ENCODE peak calls at places on chromosomes 3 and 15, in six cellular contexts. D, E, I, M, J and T are unnamed samples.

GRCh38 chr3:42084593-42084992 is 6.6 kb upstream of the TRAK1 start:
- DNase-seq in D (no peak), E (no peak), I (no peak), M (no peak), J (no peak), T (no peak)

GRCh38 chr3:149179225-149179624 is 42.4 kb downstream of the CP start:
- DNase-seq in D (peak; percentile 79), E (no peak), I (no peak), M (no peak), J (no peak), T (no peak)

GRCh38 chr3:71579934-71580318 is 3.6 kb downstream of the FOXP1 start:
- DNase-seq in D (peak; percentile 73), E (peak; percentile 59), I (peak; percentile 15), M (no peak), J (no peak), T (peak; percentile 34)

GRCh38 chr3:13116426-13116825 is 43.2 kb upstream of the IQSEC1 start:
- DNase-seq in D (no peak), E (no peak), I (no peak), M (no peak), J (no peak), T (no peak)

GRCh38 chr3:124207077-124207476 is 215.2 kb upstream of the ROPN1 start:
- DNase-seq in D (no peak), E (no peak), I (no peak), M (no peak), J (no peak), T (no peak)

GRCh38 chr3:122890077-122890484 is 95.2 kb downstream of the SLC49A4 start:
- DNase-seq in D (peak; percentile 58), E (no peak), I (peak; percentile 56), M (no peak), J (peak; percentile 80), T (no peak)

GRCh38 chr15:40291088-40291574 is 8.3 kb upstream of the ANKRD63 start:
- DNase-seq in D (peak; percentile 47), E (peak; percentile 71), I (no peak), M (no peak), J (peak; percentile 64), T (no peak)

GRCh38 chr3:142997330-142997729 is 4.0 kb upstream of the U2SURP start:
- DNase-seq in D (peak; percentile 27), E (no peak), I (no peak), M (no peak), J (no peak), T (no peak)

GRCh38 chr3:4065080-4065479 is 238.1 kb upstream of the SETMAR start:
- DNase-seq in D (no peak), E (no peak), I (no peak), M (no peak), J (no peak), T (no peak)

GRCh38 chr3:150960708-150961684 is 11.5 kb downstream of the CLRN1 start:
- DNase-seq in D (peak; percentile 48), E (no peak), I (no peak), M (no peak), J (no peak), T (no peak)

GRCh38 chr3:171862993-171863521 is 19.9 kb downstream of the TMEM212 start:
- DNase-seq in D (peak; percentile 70), E (no peak), I (no peak), M (no peak), J (no peak), T (peak; percentile 52)

GRCh38 chr3:38026856-38027255 is 2.6 kb downstream of the PLCD1 start:
- DNase-seq in D (no peak), E (no peak), I (no peak), M (no peak), J (no peak), T (no peak)

GRCh38 chr3:41933154-41933676 is 28.7 kb downstream of the ULK4 start:
- DNase-seq in D (peak; percentile 66), E (no peak), I (no peak), M (no peak), J (no peak), T (peak; percentile 44)

GRCh38 chr15:62445244-62445643 is 280.2 kb upstream of the C2CD4B start:
- DNase-seq in D (peak; percentile 56), E (no peak), I (no peak), M (no peak), J (no peak), T (no peak)

GRCh38 chr3:194009019-194009418 is 126.9 kb upstream of the HES1 start:
- DNase-seq in D (no peak), E (no peak), I (no peak), M (no peak), J (no peak), T (no peak)

GRCh38 chr3:154850921-154851320 is 229.2 kb upstream of the MME start:
- DNase-seq in D (no peak), E (no peak), I (no peak), M (no peak), J (no peak), T (no peak)

GRCh38 chr3:57078366-57079220 is 18.1 kb downstream of the SPATA12 start:
- DNase-seq in D (peak; percentile 41), E (peak; percentile 69), I (no peak), M (peak; percentile 8), J (peak; percentile 45), T (peak; percentile 13)

GRCh38 chr3:138752886-138753285 is 81.8 kb downstream of the PIK3CB start:
- DNase-seq in D (no peak), E (no peak), I (no peak), M (no peak), J (no peak), T (no peak)

GRCh38 chr3:138747229-138747628 is 87.5 kb downstream of the PIK3CB start:
- DNase-seq in D (peak; percentile 23), E (no peak), I (no peak), M (no peak), J (no peak), T (no peak)
- H3K4me3 ChIP-seq in D (no peak overlapping the region), E (no peak overlapping the region), I (no peak overlapping the region), M (no peak overlapping the region), J (no peak overlapping the region), T (no peak overlapping the region)

GRCh38 chr3:54538346-54538745 is 389.5 kb downstream of the LRTM1 start:
- DNase-seq in D (no peak), E (no peak), I (peak; percentile 9), M (no peak), J (no peak), T (peak; percentile 36)
- H3K4me1 ChIP-seq in D (no peaks in the 10 kb centered on the region), E (no peaks in the 10 kb centered on the region), I (no peaks in the 10 kb centered on the region), M (no peaks in the 10 kb centered on the region), J (no peaks in the 10 kb centered on the region), T (no peaks in the 10 kb centered on the region)

GRCh38 chr3:44557074-44557473 is 2.1 kb downstream of the ZKSCAN7 start:
- DNase-seq in D (no peak), E (no peak), I (no peak), M (no peak), J (no peak), T (no peak)

GRCh38 chr3:44561076-44561475 is 6.1 kb downstream of the ZKSCAN7 start:
- DNase-seq in D (no peak), E (no peak), I (no peak), M (no peak), J (no peak), T (no peak)

GRCh38 chr3:44562147-44562546 is 7.2 kb downstream of the ZKSCAN7 start:
- DNase-seq in D (no peak), E (no peak), I (no peak), M (no peak), J (no peak), T (no peak)
- H3K4me3 ChIP-seq in D (no peak overlapping the region), E (no peak overlapping the region), I (no peak overlapping the region), M (no peak overlapping the region), J (no peak overlapping the region), T (no peak overlapping the region)

GRCh38 chr3:111721702-111722205 is 126.6 kb upstream of the ZBED2 start:
- DNase-seq in D (no peak), E (no peak), I (no peak), M (no peak), J (no peak), T (no peak)
- H3K4me1 ChIP-seq in D (peaks cover 12% of the 10 kb centered on the region), E (no peaks in the 10 kb centered on the region), I (no peaks in the 10 kb centered on the region), M (no peaks in the 10 kb centered on the region), J (peaks cover 5% of the 10 kb centered on the region), T (no peaks in the 10 kb centered on the region)

GRCh38 chr3:101998256-101998926 is 149.1 kb downstream of the NFKBIZ start:
- DNase-seq in D (no peak), E (no peak), I (no peak), M (no peak), J (no peak), T (no peak)
- H3K4me3 ChIP-seq in D (no peak overlapping the region), E (no peak overlapping the region), I (no peak overlapping the region), M (no peak overlapping the region), J (no peak overlapping the region), T (no peak overlapping the region)

GRCh38 chr3:126345231-126345630 is 12.0 kb downstream of the KLF15 start:
- DNase-seq in D (no peak), E (no peak), I (no peak), M (no peak), J (no peak), T (no peak)

GRCh38 chr3:126344380-126345041 is 12.7 kb downstream of the KLF15 start:
- DNase-seq in D (no peak), E (peak; percentile 10), I (no peak), M (no peak), J (no peak), T (no peak)

GRCh38 chr3:126342991-126343661 is 14.1 kb downstream of the KLF15 start:
- DNase-seq in D (peak; percentile 19), E (peak; percentile 15), I (peak; percentile 43), M (no peak), J (no peak), T (peak; percentile 16)

GRCh38 chr3:126342211-126342610 is 15.0 kb downstream of the KLF15 start:
- DNase-seq in D (no peak), E (no peak), I (no peak), M (no peak), J (no peak), T (no peak)

GRCh38 chr3:126343675-126344074 is 13.5 kb downstream of the KLF15 start:
- DNase-seq in D (no peak), E (no peak), I (no peak), M (no peak), J (no peak), T (peak; percentile 2)
- H3K4me1 ChIP-seq in D (no peaks in the 10 kb centered on the region), E (no peaks in the 10 kb centered on the region), I (peaks cover 5% of the 10 kb centered on the region), M (no peaks in the 10 kb centered on the region), J (peaks cover 71% of the 10 kb centered on the region), T (no peaks in the 10 kb centered on the region)

GRCh38 chr15:99305761-99306505 is 54.7 kb downstream of the LRRC28 start:
- DNase-seq in D (peak; percentile 84), E (no peak), I (peak; percentile 18), M (no peak), J (peak; percentile 61), T (peak; percentile 93)
- H3K4me3 ChIP-seq in D (no peak overlapping the region), E (no peak overlapping the region), I (no peak overlapping the region), M (no peak overlapping the region), J (peak overlapping the region; percentile 22), T (no peak overlapping the region)

DNA sequence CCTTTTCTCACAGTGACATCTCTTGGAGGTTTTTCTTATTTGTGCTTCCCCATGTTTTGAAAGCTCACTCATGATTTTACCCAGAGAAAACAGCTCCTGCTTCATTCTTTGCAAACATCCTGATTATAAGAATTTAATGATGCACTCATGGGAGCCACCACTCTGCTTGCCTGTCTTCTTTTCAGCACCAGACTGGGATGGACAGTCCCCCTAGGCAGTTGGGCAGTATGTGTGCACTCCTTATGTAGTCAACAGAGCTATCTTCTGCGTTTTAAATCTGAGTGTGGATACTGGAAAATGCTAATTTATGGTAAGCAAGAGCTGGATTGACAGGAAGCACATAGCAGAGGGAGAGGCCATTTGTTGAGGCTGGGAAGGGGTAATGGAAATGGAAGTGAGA is 276.1 kb downstream of the AGBL1 start:
- DNase-seq in D (peak; percentile 5), E (no peak), I (no peak), M (no peak), J (no peak), T (no peak)
- H3K4me1 ChIP-seq in D (no peaks in the 10 kb centered on the region), E (no peaks in the 10 kb centered on the region), I (no peaks in the 10 kb centered on the region), M (no peaks in the 10 kb centered on the region), J (no peaks in the 10 kb centered on the region), T (no peaks in the 10 kb centered on the region)